ENCODE peak calls at places on chromosomes 4 and X, in five cellular contexts. P, N, I, G and Y are unnamed samples.

GRCh38 chrX:109374276-109374960 is 107.5 kb downstream of the GUCY2F start:
- DNase-seq in P (no peak), N (no peak), I (no peak), G (peak; percentile 47), Y (no peak)

GRCh38 chrX:40973619-40974018 is 111.6 kb upstream of the USP9X start:
- DNase-seq in P (no peak), N (no peak), I (no peak), G (no peak), Y (no peak)

GRCh38 chrX:15475486-15475885 is 17.6 kb downstream of the PIR start:
- DNase-seq in P (no peak), N (no peak), I (no peak), G (no peak), Y (no peak)

GRCh38 chrX:137040113-137040794 is 6.5 kb upstream of the GPR101 start:
- DNase-seq in P (no peak), N (no peak), I (no peak), G (no peak), Y (no peak)

GRCh38 chr4:5749568-5749967 is 38.6 kb downstream of the EVC start:
- DNase-seq in P (no peak), N (no peak), I (no peak), G (no peak), Y (no peak)

GRCh38 chr4:111937368-111937767 is 207.9 kb upstream of the FAM241A start:
- DNase-seq in P (peak; percentile 37), N (no peak), I (no peak), G (no peak), Y (peak; percentile 18)

GRCh38 chr4:2250003-2250763 is 8.3 kb upstream of the HAUS3 start:
- DNase-seq in P (no peak), N (no peak), I (no peak), G (no peak), Y (no peak)

GRCh38 chrX:129663171-129663570 is 8.4 kb upstream of the APLN start:
- DNase-seq in P (no peak), N (no peak), I (no peak), G (no peak), Y (no peak)

GRCh38 chr4:112130903-112131302 is 14.4 kb upstream of the FAM241A start:
- DNase-seq in P (peak; percentile 21), N (no peak), I (no peak), G (peak; percentile 57), Y (no peak)

GRCh38 chrX:26562156-26562555 is 346.2 kb downstream of the MAGEB5 start:
- DNase-seq in P (no peak), N (no peak), I (no peak), G (no peak), Y (no peak)

GRCh38 chr4:38243385-38244053 is 283.3 kb downstream of the PTTG2 start:
- DNase-seq in P (no peak), N (no peak), I (no peak), G (no peak), Y (no peak)

GRCh38 chrX:37824491-37825224 is 22.7 kb downstream of the DYNLT3 start:
- DNase-seq in P (no peak), N (no peak), I (no peak), G (no peak), Y (no peak)

GRCh38 chr4:176123710-176124407 is 58.2 kb downstream of the WDR17 start:
- DNase-seq in P (peak; percentile 25), N (no peak), I (no peak), G (peak; percentile 73), Y (peak; percentile 3)

GRCh38 chr4:176782794-176783193 is 9.9 kb downstream of the VEGFC start:
- DNase-seq in P (peak; percentile 73), N (no peak), I (no peak), G (no peak), Y (no peak)

GRCh38 chrX:152861116-152861515 is 30.3 kb downstream of the NSDHL start:
- DNase-seq in P (no peak), N (no peak), I (no peak), G (no peak), Y (no peak)

GRCh38 chr4:83535520-83535944 is 376 bp upstream of the GPAT3 start:
- DNase-seq in P (no peak), N (peak; percentile 16), I (peak; percentile 15), G (peak; percentile 82), Y (peak; percentile 75)

GRCh38 chrX:136823175-136823574 is 42.4 kb upstream of the ARHGEF6 start:
- DNase-seq in P (peak; percentile 49), N (no peak), I (no peak), G (no peak), Y (no peak)

GRCh38 chr4:135197650-135198049 is 996.1 kb upstream of the PABPC4L start:
- DNase-seq in P (no peak), N (no peak), I (no peak), G (no peak), Y (no peak)

GRCh38 chrX:104335765-104336164 is 81.0 kb upstream of the ESX1 start:
- DNase-seq in P (peak; percentile 82), N (no peak), I (no peak), G (no peak), Y (no peak)

GRCh38 chr4:42865572-42866189 is 26.8 kb upstream of the GRXCR1 start:
- DNase-seq in P (peak; percentile 1), N (peak; percentile 65), I (peak; percentile 2), G (peak; percentile 86), Y (peak; percentile 46)

GRCh38 chrX:134622056-134622812 is 36.0 kb downstream of the PLAC1 start:
- DNase-seq in P (peak; percentile 87), N (peak; percentile 10), I (no peak), G (peak; percentile 54), Y (peak; percentile 81)

GRCh38 chrX:153766098-153766817 is 2.2 kb downstream of the PLXNB3 start:
- DNase-seq in P (peak; percentile 80), N (no peak), I (no peak), G (peak; percentile 65), Y (peak; percentile 24)

GRCh38 chr4:189021831-189022230 is 882.6 kb downstream of the TRIML1 start:
- DNase-seq in P (peak; percentile 69), N (no peak), I (no peak), G (peak; percentile 59), Y (no peak)

GRCh38 chr4:119729815-119730643 is 101.4 kb upstream of the PDE5A start:
- DNase-seq in P (peak; percentile 93), N (no peak), I (no peak), G (no peak), Y (no peak)

GRCh38 chr4:82201303-82201702 is 172.5 kb downstream of the HNRNPD start:
- DNase-seq in P (no peak), N (no peak), I (no peak), G (no peak), Y (no peak)

GRCh38 chrX:49102221-49102620 is 21.3 kb downstream of the GPKOW start:
- DNase-seq in P (no peak), N (no peak), I (no peak), G (no peak), Y (no peak)

GRCh38 chr4:39422247-39422646 is 15.5 kb downstream of the KLB start:
- DNase-seq in P (no peak), N (no peak), I (no peak), G (no peak), Y (no peak)

GRCh38 chr4:52555356-52555716 is 103.8 kb downstream of the USP46 start:
- DNase-seq in P (no peak), N (no peak), I (no peak), G (no peak), Y (no peak)

GRCh38 chr4:177583000-177583399 is 140.8 kb upstream of the AGA start:
- DNase-seq in P (peak; percentile 7), N (no peak), I (no peak), G (no peak), Y (no peak)

GRCh38 chrX:133297284-133297683 is 79.1 kb upstream of the TFDP3 start:
- DNase-seq in P (no peak), N (no peak), I (no peak), G (no peak), Y (no peak)

GRCh38 chrX:107935200-107935599 is 47.0 kb downstream of the TEX13B start:
- DNase-seq in P (peak; percentile 10), N (no peak), I (no peak), G (no peak), Y (no peak)

GRCh38 chr4:87058272-87059073 is 123.7 kb downstream of the AFF1 start:
- DNase-seq in P (peak; percentile 24), N (peak; percentile 18), I (peak; percentile 44), G (peak; percentile 86), Y (no peak)

GRCh38 chrX:63275127-63275526 is 76.0 kb downstream of the SPIN4 start:
- DNase-seq in P (peak; percentile 23), N (peak; percentile 6), I (no peak), G (peak; percentile 80), Y (peak; percentile 15)